ENCODE peak calls at places on chromosomes 6 and 20, in ten cellular contexts. J is activated effector memory CD4-positive, alpha-beta T cell treated with anti-CD3 and anti-CD28 coated beads, Interleukin-2, amount 50 U/mL, for 16 hours; U is fibroblast of mammary gland; Z is activated T-cell treated with anti-CD3 and anti-CD28 coated beads, Interleukin-2, amount 50 U/mL, for 4 hours; H is retinal pigment epithelial cell; I is H54; N is Right ventricle myocardium inferior; P is head of caudate nucleus; Q is GM23248; W is ovary. V is an unnamed sample.

GRCh38 chr20:1857403-1857941 is 37.7 kb upstream of the SIRPA start:
- DNase-seq in J (no peak), U (no peak), Z (no peak), H (no peak), I (no peak), N (no peak), P (no peak), Q (no peak), W (no peak), V (no peak)

GRCh38 chr6:40845588-40845987 is 193.4 kb downstream of the UNC5CL start:
- DNase-seq in J (no peak), U (peak), Z (no peak), H (no peak), I (peak), N (no peak), P (no peak), Q (peak), W (peak), V (no peak)

GRCh38 chr20:47496118-47496517 is 5.6 kb upstream of the NCOA3 start:
- DNase-seq in J (no peak), U (no peak), Z (no peak), H (no peak), I (no peak), N (no peak), P (no peak), Q (no peak), W (no peak), V (no peak)

GRCh38 chr6:4943716-4944115 is 60.1 kb downstream of the RPP40 start:
- DNase-seq in J (no peak), U (peak), Z (no peak), H (no peak), I (no peak), N (no peak), P (no peak), Q (no peak), W (no peak), V (no peak)

GRCh38 chr6:118377711-118378414 is 170.2 kb upstream of the PLN start:
- DNase-seq in J (no peak), U (no peak), Z (no peak), H (no peak), I (no peak), N (peak), P (no peak), Q (no peak), W (no peak), V (no peak)

GRCh38 chr6:14732845-14733757 is 512.8 kb upstream of the JARID2 start:
- DNase-seq in J (peak), U (peak), Z (peak), H (no peak), I (peak), N (no peak), P (peak), Q (peak), W (no peak), V (no peak)

GRCh38 chr6:127332383-127332961 is 10.9 kb downstream of the ECHDC1 start:
- DNase-seq in J (no peak), U (no peak), Z (no peak), H (no peak), I (no peak), N (no peak), P (no peak), Q (no peak), W (no peak), V (no peak)

GRCh38 chr6:26311012-26311384 is 54.0 kb upstream of the BTN3A2 start:
- DNase-seq in J (peak), U (peak), Z (peak), H (no peak), I (no peak), N (no peak), P (no peak), Q (peak), W (peak), V (no peak)

GRCh38 chr6:65088575-65088974 is 618.5 kb downstream of the EYS start:
- DNase-seq in J (no peak), U (no peak), Z (no peak), H (no peak), I (no peak), N (no peak), P (no peak), Q (no peak), W (no peak), V (no peak)

GRCh38 chr6:47064274-47064673 is 22.1 kb upstream of the ADGRF1 start:
- DNase-seq in J (no peak), U (no peak), Z (no peak), H (no peak), I (no peak), N (no peak), P (no peak), Q (no peak), W (no peak), V (no peak)

GRCh38 chr6:106886444-106886843 is 88.1 kb downstream of the CD24 start:
- DNase-seq in J (no peak), U (no peak), Z (no peak), H (no peak), I (no peak), N (no peak), P (no peak), Q (no peak), W (no peak), V (no peak)

GRCh38 chr6:37492236-37493046 is 7.3 kb downstream of the CCDC167 start:
- DNase-seq in J (peak), U (no peak), Z (no peak), H (no peak), I (no peak), N (no peak), P (no peak), Q (no peak), W (no peak), V (no peak)

GRCh38 chr6:82216549-82216948 is 31.0 kb downstream of the IBTK start:
- DNase-seq in J (no peak), U (no peak), Z (no peak), H (no peak), I (no peak), N (no peak), P (no peak), Q (no peak), W (no peak), V (no peak)

GRCh38 chr6:80607814-80608391 is 501.4 kb downstream of the BCKDHB start:
- DNase-seq in J (no peak), U (peak), Z (no peak), H (peak), I (no peak), N (no peak), P (no peak), Q (peak), W (no peak), V (no peak)

GRCh38 chr6:5665667-5666066 is 341.1 kb downstream of the NRN1 start:
- DNase-seq in J (no peak), U (no peak), Z (no peak), H (no peak), I (no peak), N (no peak), P (no peak), Q (no peak), W (no peak), V (no peak)

GRCh38 chr6:97653517-97653916 is 370.5 kb upstream of the MMS22L start:
- DNase-seq in J (no peak), U (no peak), Z (no peak), H (no peak), I (no peak), N (no peak), P (no peak), Q (no peak), W (no peak), V (no peak)

GRCh38 chr6:113732384-113732966 is 124.7 kb upstream of the MARCKS start:
- DNase-seq in J (no peak), U (peak), Z (no peak), H (peak), I (no peak), N (no peak), P (peak), Q (no peak), W (no peak), V (no peak)

GRCh38 chr6:45057711-45058110 is 270.4 kb upstream of the RUNX2 start:
- DNase-seq in J (no peak), U (no peak), Z (no peak), H (no peak), I (no peak), N (no peak), P (no peak), Q (no peak), W (no peak), V (no peak)

GRCh38 chr6:149026530-149026942 is 279.7 kb downstream of the UST start:
- DNase-seq in J (no peak), U (peak), Z (no peak), H (peak), I (no peak), N (no peak), P (no peak), Q (peak), W (no peak), V (no peak)

GRCh38 chr6:15365273-15365687 is 119.4 kb downstream of the JARID2 start:
- DNase-seq in J (no peak), U (peak), Z (peak), H (peak), I (no peak), N (peak), P (peak), Q (peak), W (peak), V (no peak)